ENCODE peak calls at places on chromosomes 1 and 21, in six cellular contexts. A, Q, F, B, S and H are unnamed samples.

GRCh38 chr1:24022611-24023359 is 42.7 kb upstream of the SRSF10 start:
- DNase-seq in A (no peak), Q (no peak), F (no peak), B (peak), S (no peak), H (peak)

GRCh38 chr1:160284220-160284781 is 632 bp downstream of the PEX19 start:
- DNase-seq in A (peak), Q (no peak), F (peak), B (peak), S (no peak), H (no peak)

GRCh38 chr21:25639922-25640670 is 1.0 kb downstream of the JAM2 start:
- DNase-seq in A (no peak), Q (no peak), F (peak), B (peak), S (peak), H (peak)

GRCh38 chr1:37305841-37306240 is 168.5 kb upstream of the ZC3H12A start:
- DNase-seq in A (no peak), Q (no peak), F (no peak), B (no peak), S (no peak), H (no peak)

GRCh38 chr1:118811156-118811555 is 177.0 kb downstream of the TBX15 start:
- DNase-seq in A (no peak), Q (no peak), F (no peak), B (no peak), S (no peak), H (no peak)

GRCh38 chr21:36429672-36430546 is 44.7 kb downstream of the CHAF1B start:
- DNase-seq in A (peak), Q (peak), F (peak), B (peak), S (no peak), H (peak)

GRCh38 chr1:3869751-3870301 is 12.6 kb downstream of the DFFB start:
- DNase-seq in A (no peak), Q (peak), F (no peak), B (peak), S (no peak), H (peak)

GRCh38 chr1:60989745-60990718 is 92.3 kb upstream of the NFIA start:
- DNase-seq in A (no peak), Q (no peak), F (no peak), B (no peak), S (peak), H (no peak)

GRCh38 chr21:42699196-42699595 is 45.8 kb downstream of the PDE9A start:
- DNase-seq in A (no peak), Q (peak), F (no peak), B (no peak), S (no peak), H (no peak)